ENCODE peak calls at places on chromosome 9, in nine cellular contexts. M is iris pigment epithelial cell; Y is breast epithelium; V is cardiac muscle cell; Z is activated CD8-positive, alpha-beta memory T cell treated with anti-CD3 and anti-CD28 coated beads, Interleukin-2, amount 50 U/mL, for 48 hours; N is activated naive CD4-positive, alpha-beta T cell; K is PC-3; G is pons; J is suprapubic skin. C is an unnamed sample.

GRCh38 chr9:13110766-13111400 is 168.6 kb downstream of the MPDZ start:
- DNase-seq in M (peak), Y (no peak), V (peak), Z (no peak), N (no peak), K (no peak), G (peak), J (no peak), C (no peak)

GRCh38 chr9:75071530-75072122 is 16.3 kb downstream of the NMRK1 start:
- DNase-seq in M (peak), Y (no peak), V (no peak), Z (peak), N (peak), K (peak), G (no peak), J (no peak), C (peak)

GRCh38 chr9:1083325-1083913 is 33.3 kb downstream of the DMRT2 start:
- DNase-seq in M (peak), Y (no peak), V (peak), Z (no peak), N (no peak), K (peak), G (peak), J (peak), C (no peak)

GRCh38 chr9:134643306-134643705 is 1.7 kb downstream of the COL5A1 start:
- DNase-seq in M (peak), Y (no peak), V (peak), Z (no peak), N (no peak), K (peak), G (no peak), J (no peak), C (no peak)

GRCh38 chr9:121299467-121300282 is 31.7 kb downstream of the GSN start:
- DNase-seq in M (peak), Y (peak), V (peak), Z (peak), N (peak), K (no peak), G (peak), J (peak), C (no peak)

GRCh38 chr9:127923771-127924170 is 6.8 kb downstream of the PIP5KL1 start:
- DNase-seq in M (peak), Y (no peak), V (peak), Z (no peak), N (no peak), K (peak), G (no peak), J (no peak), C (no peak)

GRCh38 chr9:29319727-29320513 is 1746.6 kb upstream of the C9orf72 start:
- DNase-seq in M (no peak), Y (no peak), V (peak), Z (no peak), N (no peak), K (no peak), G (no peak), J (no peak), C (no peak)

GRCh38 chr9:134769084-134769455 is 111.5 kb upstream of the FCN2 start:
- DNase-seq in M (no peak), Y (no peak), V (no peak), Z (no peak), N (no peak), K (no peak), G (no peak), J (no peak), C (no peak)